ENCODE peak calls at places on chromosomes 3 and 15, in six cellular contexts. A is heart left ventricle, R is gastrocnemius medialis, B is IMR-90, H is K562, L is HCT116. V is an unnamed sample.

GRCh38 chr3:114221165-114221880 is 16.1 kb downstream of the ZNF80 start:
- ATAC-seq in A (peak; percentile 42), R (no peak), B (no peak), H (no peak), L (no peak), V (no peak)

GRCh38 chr3:143349455-143349854 is 229.9 kb downstream of the CHST2 start:
- ATAC-seq in A (no peak), R (no peak), B (no peak), H (no peak), L (no peak), V (no peak)

GRCh38 chr3:52313188-52313773 is 2.8 kb upstream of the DNAH1 start:
- ATAC-seq in A (no peak), R (no peak), B (no peak), H (no peak), L (peak; percentile 30), V (no peak)

GRCh38 chr15:80682201-80682600 is 12.9 kb upstream of the ABHD17C start:
- ATAC-seq in A (no peak), R (no peak), B (no peak), H (no peak), L (no peak), V (no peak)

GRCh38 chr15:63473007-63473748 is 31.2 kb upstream of the USP3 start:
- ATAC-seq in A (no peak), R (no peak), B (no peak), H (no peak), L (no peak), V (no peak)

GRCh38 chr15:44340410-44340809 is 51.9 kb downstream of the GOLM2 start:
- ATAC-seq in A (no peak), R (no peak), B (peak; percentile 94), H (no peak), L (peak; percentile 36), V (no peak)

GRCh38 chr15:95152741-95153140 is 921.4 kb downstream of the MCTP2 start:
- ATAC-seq in A (no peak), R (no peak), B (no peak), H (no peak), L (no peak), V (no peak)

GRCh38 chr15:77002954-77003912 is 8.3 kb downstream of the PSTPIP1 start:
- ATAC-seq in A (peak; percentile 49), R (peak; percentile 62), B (no peak), H (no peak), L (no peak), V (peak; percentile 57)

GRCh38 chr15:79475312-79475711 is 43.2 kb downstream of the MINAR1 start:
- ATAC-seq in A (no peak), R (no peak), B (peak; percentile 37), H (no peak), L (no peak), V (no peak)

GRCh38 chr3:18725668-18726407 is 300.7 kb upstream of the SATB1 start:
- ATAC-seq in A (no peak), R (no peak), B (no peak), H (no peak), L (no peak), V (no peak)

GRCh38 chr15:69704229-69704628 is 251.6 kb downstream of the RPLP1 start:
- ATAC-seq in A (no peak), R (peak; percentile 24), B (peak; percentile 90), H (no peak), L (no peak), V (no peak)

GRCh38 chr3:29695905-29696238 is 415.0 kb downstream of the RBMS3 start:
- ATAC-seq in A (peak; percentile 12), R (peak; percentile 49), B (no peak), H (no peak), L (no peak), V (peak; percentile 64)

GRCh38 chr3:31041161-31041978 is 146.9 kb upstream of the GADL1 start:
- ATAC-seq in A (no peak), R (peak; percentile 76), B (peak; percentile 61), H (no peak), L (peak; percentile 95), V (no peak)

GRCh38 chr15:95718441-95718840 is 612.1 kb upstream of the NR2F2 start:
- ATAC-seq in A (peak; percentile 61), R (peak; percentile 77), B (no peak), H (peak; percentile 61), L (no peak), V (peak; percentile 51)

GRCh38 chr3:72093270-72093669 is 308.3 kb upstream of the PROK2 start:
- ATAC-seq in A (no peak), R (no peak), B (no peak), H (no peak), L (no peak), V (no peak)

GRCh38 chr15:60572462-60573214 is 93.7 kb upstream of the ICE2 start:
- ATAC-seq in A (no peak), R (no peak), B (no peak), H (no peak), L (no peak), V (no peak)

GRCh38 chr3:93910085-93910484 is 63.6 kb downstream of the PROS1 start:
- ATAC-seq in A (no peak), R (no peak), B (peak; percentile 27), H (no peak), L (no peak), V (peak; percentile 51)

GRCh38 chr3:52128118-52128683 is 26.0 kb downstream of the POC1A start:
- ATAC-seq in A (no peak), R (no peak), B (peak; percentile 69), H (peak; percentile 96), L (peak; percentile 93), V (no peak)

GRCh38 chr3:168285506-168285905 is 189.8 kb upstream of the GOLIM4 start:
- ATAC-seq in A (no peak), R (no peak), B (no peak), H (no peak), L (no peak), V (no peak)

GRCh38 chr3:149771652-149772271 is 19.5 kb upstream of the COMMD2 start:
- ATAC-seq in A (no peak), R (no peak), B (peak; percentile 70), H (peak; percentile 92), L (peak; percentile 97), V (no peak)

GRCh38 chr3:40337136-40338108 is 27.9 kb downstream of the EIF1B start:
- ATAC-seq in A (no peak), R (no peak), B (no peak), H (peak; percentile 91), L (no peak), V (no peak)

GRCh38 chr3:188067932-188068331 is 86.0 kb upstream of the LPP start:
- ATAC-seq in A (no peak), R (no peak), B (peak; percentile 87), H (no peak), L (no peak), V (no peak)

GRCh38 chr3:148582126-148582525 is 115.6 kb upstream of the AGTR1 start:
- ATAC-seq in A (peak; percentile 80), R (peak; percentile 49), B (no peak), H (no peak), L (no peak), V (peak; percentile 80)

DNA sequence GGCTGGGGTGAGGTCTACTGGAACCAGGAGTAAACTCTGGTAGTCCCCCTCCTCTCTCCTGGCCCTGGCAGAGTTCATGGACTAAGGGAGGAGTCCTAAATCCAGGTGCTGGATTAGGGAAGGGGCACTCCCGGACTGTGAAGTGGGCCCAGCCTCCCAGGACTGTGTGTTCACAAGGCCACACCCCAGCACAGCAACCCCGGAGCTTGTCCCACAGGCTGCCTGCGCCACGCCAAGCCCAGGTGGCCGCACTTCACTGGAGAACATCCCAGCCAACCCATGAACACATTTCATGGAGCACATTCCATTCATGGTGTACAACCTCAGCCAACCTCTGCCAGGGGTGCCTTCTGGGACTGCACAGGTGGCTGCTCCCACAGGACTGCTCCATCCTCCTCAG is 8.2 kb downstream of the ARPIN start:
- ATAC-seq in A (no peak), R (no peak), B (no peak), H (no peak), L (no peak), V (no peak)
- H3K36me3 ChIP-seq in A (no peaks in the 10 kb centered on the region), R (peaks cover 44% of the 10 kb centered on the region), B (peaks cover 27% of the 10 kb centered on the region), H (no peaks in the 10 kb centered on the region), L (no peaks in the 10 kb centered on the region), V (no peaks in the 10 kb centered on the region)

DNA sequence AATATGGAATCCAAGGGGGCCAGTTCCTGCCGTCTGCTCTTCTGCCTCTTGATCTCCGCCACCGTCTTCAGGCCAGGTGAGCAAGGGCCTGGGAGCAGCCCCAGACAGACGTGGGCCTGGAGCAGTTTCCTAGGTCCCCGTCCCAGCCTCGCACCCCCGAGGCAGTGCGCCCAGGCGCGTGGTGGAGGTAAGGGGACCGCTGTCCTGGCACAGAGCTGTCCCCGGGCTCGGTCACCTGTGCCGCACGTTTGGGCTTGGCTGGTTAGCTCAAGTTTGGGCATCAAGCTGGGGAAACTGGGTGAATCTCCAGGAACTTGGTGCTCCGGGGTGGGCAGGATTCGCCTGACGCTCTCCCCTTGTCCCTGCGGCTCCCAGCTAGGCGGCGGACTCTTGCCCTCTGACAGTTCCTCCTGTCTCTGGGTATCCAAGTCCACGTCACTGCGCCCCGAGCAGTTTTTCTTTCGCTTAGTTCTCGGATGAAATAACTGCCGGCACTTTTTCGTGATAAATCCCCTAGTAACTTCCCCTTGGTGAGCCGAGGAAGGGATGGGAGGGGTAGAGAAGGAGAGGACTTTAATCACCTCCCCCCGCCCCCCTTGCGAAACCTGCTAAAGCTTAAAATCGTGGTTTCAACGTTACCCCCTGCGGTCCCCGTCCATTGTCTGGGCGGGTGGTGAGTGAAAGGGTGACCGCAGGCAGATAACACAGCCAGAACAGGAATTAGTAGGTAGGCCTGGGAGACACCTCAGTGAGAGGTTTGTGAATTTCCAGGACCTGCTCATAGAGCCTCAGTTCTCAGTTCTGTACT is 901 bp downstream of the ALCAM start:
- ATAC-seq in A (no peak), R (peak; percentile 26), B (peak; percentile 2), H (peak; percentile 27), L (peak; percentile 3), V (no peak)
- TF ChIP-seq POLR2A in A (no peak), R (no peak), B (no peak), H (no peak), L (peak; percentile 3), V (no peak)

DNA sequence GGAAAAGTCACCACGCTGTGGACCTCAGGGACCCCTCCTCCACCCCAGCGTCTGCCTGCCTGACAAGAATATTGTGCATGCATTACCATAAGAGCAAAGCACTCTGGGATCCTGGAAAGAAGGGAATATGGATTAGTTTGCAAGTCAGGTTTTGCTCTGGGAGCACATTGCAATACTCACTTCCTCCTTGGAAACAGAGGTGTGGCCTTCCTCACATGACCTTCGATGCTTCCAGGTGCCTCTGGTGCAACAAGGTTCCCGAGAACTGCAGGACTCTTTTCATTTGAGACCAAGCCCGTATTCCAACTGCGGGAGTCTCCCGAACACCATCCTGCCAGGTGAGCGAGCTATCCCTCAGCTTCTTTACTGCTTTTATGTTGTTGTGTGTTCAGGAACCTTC is 76.3 kb upstream of the BLM start:
- ATAC-seq in A (no peak), R (no peak), B (no peak), H (no peak), L (no peak), V (no peak)
- TF ChIP-seq CTCF in A (no peak), R (no peak), B (no peak), H (no peak), L (no peak), V (no peak)

DNA sequence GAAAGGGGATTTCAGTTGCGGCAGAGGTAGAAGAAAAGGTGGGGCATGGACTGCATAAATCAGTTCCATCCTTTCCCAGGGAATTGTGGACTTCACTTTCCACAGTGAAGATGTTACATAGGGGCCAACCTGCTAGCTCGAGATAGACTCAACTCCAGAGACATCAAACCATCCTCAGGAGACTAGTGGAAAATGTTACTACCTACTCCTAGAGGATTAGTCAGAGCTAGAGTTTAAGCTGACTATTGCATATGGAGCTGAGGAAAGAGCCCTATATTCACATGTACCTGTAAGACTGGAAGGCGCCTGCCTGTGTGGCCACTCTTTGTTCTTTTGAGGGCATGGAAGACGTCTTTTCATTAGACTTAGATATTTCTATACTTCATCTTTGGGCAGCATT is 69.2 kb downstream of the KLHL25 start:
- ATAC-seq in A (no peak), R (no peak), B (no peak), H (no peak), L (no peak), V (no peak)
- H3K36me3 ChIP-seq in A (peaks cover 21% of the 10 kb centered on the region), R (peaks cover 72% of the 10 kb centered on the region), B (peaks cover 30% of the 10 kb centered on the region), H (no peaks in the 10 kb centered on the region), L (peaks cover 18% of the 10 kb centered on the region), V (peaks cover 8% of the 10 kb centered on the region)

GRCh38 chr3:182979719-182980191 is 583 bp downstream of the DCUN1D1 start:
- ATAC-seq in A (no peak), R (peak; percentile 57), B (peak; percentile 15), H (peak; percentile 15), L (peak; percentile 42), V (peak; percentile 36)
- TF ChIP-seq POLR2A in A (no peak), R (no peak), B (no peak), H (no peak), L (no peak), V (no peak)